ENCODE peak calls at places on chromosome 18, in six cellular contexts. Z is astrocyte of the spinal cord; N is adipocyte; B is WERI-Rb-1; L is CD4-positive, alpha-beta memory T cell; E is left ventricle myocardium inferior. J is an unnamed sample.

GRCh38 chr18:69265661-69266060 is 135.0 kb upstream of the DOK6 start:
- DNase-seq in Z (no peak), N (peak), B (no peak), L (no peak), E (no peak), J (no peak)

GRCh38 chr18:50967714-50968661 is at the start of gene ELAC1:
- DNase-seq in Z (peak), N (peak), B (peak), L (peak), E (peak), J (peak)

GRCh38 chr18:54004828-54005227 is 219.6 kb downstream of the MBD2 start:
- DNase-seq in Z (peak), N (no peak), B (peak), L (no peak), E (no peak), J (no peak)

GRCh38 chr18:62044490-62045000 is 142.3 kb downstream of the PIGN start:
- DNase-seq in Z (no peak), N (peak), B (no peak), L (no peak), E (no peak), J (no peak)

GRCh38 chr18:10892801-10893595 is 256.4 kb downstream of the PIEZO2 start:
- DNase-seq in Z (no peak), N (peak), B (no peak), L (no peak), E (no peak), J (no peak)

GRCh38 chr18:64165906-64166305 is 17.0 kb upstream of the LINC00305 start:
- DNase-seq in Z (peak), N (no peak), B (no peak), L (no peak), E (no peak), J (no peak)

GRCh38 chr18:77057043-77057442 is 75.5 kb downstream of the MBP start:
- DNase-seq in Z (no peak), N (no peak), B (no peak), L (no peak), E (peak), J (no peak)

GRCh38 chr18:47323158-47323557 is 71.7 kb upstream of the SKOR2 start:
- DNase-seq in Z (peak), N (no peak), B (no peak), L (no peak), E (no peak), J (no peak)

GRCh38 chr18:43578636-43579203 is 301.4 kb upstream of the SYT4 start:
- DNase-seq in Z (peak), N (peak), B (no peak), L (no peak), E (no peak), J (no peak)

GRCh38 chr18:42159146-42159545 is 204.1 kb downstream of the PIK3C3 start:
- DNase-seq in Z (no peak), N (no peak), B (no peak), L (no peak), E (no peak), J (no peak)

GRCh38 chr18:68848242-68848641 is 50.4 kb downstream of the CCDC102B start:
- DNase-seq in Z (no peak), N (peak), B (no peak), L (no peak), E (no peak), J (no peak)

GRCh38 chr18:78642561-78643398 is 336.8 kb upstream of the SALL3 start:
- DNase-seq in Z (no peak), N (no peak), B (no peak), L (no peak), E (no peak), J (no peak)

GRCh38 chr18:7711495-7711894 is 144.4 kb downstream of the PTPRM start:
- DNase-seq in Z (no peak), N (no peak), B (no peak), L (no peak), E (no peak), J (no peak)

GRCh38 chr18:36786686-36787085 is 42.1 kb downstream of the TPGS2 start:
- DNase-seq in Z (peak), N (peak), B (no peak), L (no peak), E (peak), J (no peak)

GRCh38 chr18:9968081-9968848 is 54.4 kb downstream of the VAPA start:
- DNase-seq in Z (no peak), N (no peak), B (no peak), L (no peak), E (no peak), J (no peak)

GRCh38 chr18:59916746-59917145 is 16.9 kb downstream of the PMAIP1 start:
- DNase-seq in Z (no peak), N (no peak), B (no peak), L (no peak), E (no peak), J (no peak)

GRCh38 chr18:79617521-79618500 is 61.8 kb upstream of the CTDP1 start:
- DNase-seq in Z (no peak), N (no peak), B (no peak), L (no peak), E (no peak), J (no peak)

GRCh38 chr18:2921778-2922177 is 75.0 kb downstream of the EMILIN2 start:
- DNase-seq in Z (no peak), N (no peak), B (no peak), L (no peak), E (no peak), J (no peak)

GRCh38 chr18:2089416-2089815 is 481.9 kb downstream of the METTL4 start:
- DNase-seq in Z (no peak), N (no peak), B (no peak), L (no peak), E (no peak), J (peak)

GRCh38 chr18:61965306-61965705 is 72.5 kb upstream of the RNF152 start:
- DNase-seq in Z (no peak), N (no peak), B (no peak), L (no peak), E (no peak), J (no peak)

GRCh38 chr18:55588876-55589595 is 1.0 kb upstream of the TCF4 start:
- DNase-seq in Z (peak), N (peak), B (no peak), L (no peak), E (no peak), J (no peak)
- H3K4me3 ChIP-seq in Z (peak), N (peak), B (peak), L (no peak), E (peak), J (peak)

DNA sequence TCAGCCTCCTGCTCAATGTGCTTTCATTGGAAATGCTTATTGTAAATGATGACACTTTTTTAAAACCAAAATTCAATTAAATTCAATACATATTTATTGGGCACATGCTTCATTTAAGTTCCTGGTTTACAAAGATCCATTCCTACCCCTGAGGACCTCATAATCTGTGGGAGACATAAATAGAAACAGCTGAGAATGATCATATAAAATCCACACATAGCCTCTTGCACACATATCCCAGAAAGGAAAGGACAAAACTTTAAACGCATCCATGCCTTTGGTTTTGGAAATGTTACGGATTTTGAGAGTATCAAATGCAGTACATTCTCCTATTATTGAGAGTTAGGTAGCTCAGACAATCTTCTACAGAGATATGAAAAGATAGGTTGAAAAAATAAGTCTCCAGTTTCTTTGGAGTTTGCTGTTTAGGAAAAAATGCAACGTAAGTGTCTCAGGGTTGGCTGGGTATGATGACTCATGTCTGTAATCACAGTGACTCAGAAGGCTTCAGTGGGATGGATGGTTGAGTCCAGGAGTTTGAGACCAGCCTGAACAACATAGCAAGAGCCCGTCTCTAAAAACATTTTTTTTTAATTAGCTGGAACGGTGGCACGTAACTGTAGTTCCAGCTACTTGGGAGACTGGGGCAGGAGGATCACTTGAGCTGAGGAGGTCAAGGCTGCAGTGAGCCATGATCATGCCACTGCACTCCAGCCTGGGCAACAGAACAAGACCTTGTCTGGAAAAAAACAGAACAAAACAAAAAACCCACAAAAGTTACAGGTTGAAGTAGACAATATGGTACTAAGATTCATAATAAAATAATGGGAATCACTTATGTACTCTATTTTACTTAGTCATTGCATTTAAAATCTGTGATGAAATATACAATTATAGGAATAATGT is 3.9 kb upstream of the PRELID3A start:
- DNase-seq in Z (peak), N (peak), B (no peak), L (no peak), E (no peak), J (no peak)
- H3K4me3 ChIP-seq in Z (no peak), N (peak), B (no peak), L (no peak), E (no peak), J (no peak)

GRCh38 chr18:33201509-33201926 is 239.0 kb downstream of the CCDC178 start:
- DNase-seq in Z (peak), N (peak), B (peak), L (no peak), E (no peak), J (peak)
- H3K4me3 ChIP-seq in Z (peak), N (peak), B (no peak), L (no peak), E (no peak), J (no peak)

GRCh38 chr18:74082476-74083070 is 65.1 kb downstream of the FBXO15 start:
- DNase-seq in Z (peak), N (peak), B (peak), L (peak), E (peak), J (peak)
- H3K4me3 ChIP-seq in Z (no peak), N (no peak), B (no peak), L (peak), E (no peak), J (peak)

GRCh38 chr18:5998166-5998881 is 103.0 kb upstream of the TMEM200C start:
- DNase-seq in Z (no peak), N (no peak), B (no peak), L (no peak), E (no peak), J (no peak)
- H3K4me3 ChIP-seq in Z (no peak), N (no peak), B (no peak), L (no peak), E (no peak), J (no peak)

GRCh38 chr18:23114171-23114881 is 21.0 kb upstream of the CABLES1 start:
- DNase-seq in Z (peak), N (no peak), B (no peak), L (no peak), E (no peak), J (no peak)
- H3K4me3 ChIP-seq in Z (no peak), N (peak), B (no peak), L (no peak), E (no peak), J (no peak)

DNA sequence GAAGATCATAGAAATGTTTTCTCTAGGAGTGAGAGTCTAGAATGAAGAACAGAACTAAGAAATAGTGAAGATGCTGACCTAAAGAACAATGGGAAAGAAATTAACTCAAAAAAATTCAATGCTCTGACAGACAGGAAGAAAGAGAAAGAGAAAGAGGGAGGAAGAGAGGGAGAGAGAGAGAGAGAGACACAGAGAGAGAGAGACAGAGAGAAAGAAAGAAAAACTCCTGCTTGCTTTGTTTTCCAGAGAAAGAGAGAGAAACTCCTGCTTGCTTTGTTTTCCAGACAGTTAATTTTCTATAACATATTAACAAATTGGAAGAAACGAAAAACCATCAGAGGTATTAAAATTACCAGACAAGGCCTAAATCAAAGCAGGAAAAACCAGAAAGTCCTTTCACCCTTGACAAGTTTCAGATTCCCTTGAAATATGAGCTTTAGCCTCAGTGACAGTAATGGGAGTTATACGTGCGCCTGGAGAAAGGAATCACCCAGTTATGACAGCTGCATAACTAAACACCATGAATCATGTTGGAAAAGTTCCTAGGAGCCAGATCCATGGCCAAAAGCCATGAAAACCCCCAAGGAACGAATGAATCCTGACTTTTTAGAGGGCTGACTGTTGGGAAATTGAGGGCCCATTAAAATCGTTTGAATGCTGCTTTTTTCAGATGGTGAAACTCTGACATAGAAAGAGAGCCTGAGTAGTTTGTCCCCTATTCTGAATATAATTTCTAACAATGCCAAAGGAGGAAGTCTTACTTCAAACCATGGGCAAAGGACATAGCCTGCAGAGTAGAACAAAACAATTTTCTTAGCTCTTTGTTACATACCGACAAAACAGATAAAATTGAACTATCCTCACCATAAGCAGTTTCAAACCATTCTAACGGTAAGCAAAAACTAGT is 228.6 kb upstream of the CHST9 start:
- DNase-seq in Z (peak), N (peak), B (no peak), L (no peak), E (no peak), J (no peak)
- H3K4me3 ChIP-seq in Z (no peak), N (peak), B (no peak), L (no peak), E (no peak), J (no peak)

DNA sequence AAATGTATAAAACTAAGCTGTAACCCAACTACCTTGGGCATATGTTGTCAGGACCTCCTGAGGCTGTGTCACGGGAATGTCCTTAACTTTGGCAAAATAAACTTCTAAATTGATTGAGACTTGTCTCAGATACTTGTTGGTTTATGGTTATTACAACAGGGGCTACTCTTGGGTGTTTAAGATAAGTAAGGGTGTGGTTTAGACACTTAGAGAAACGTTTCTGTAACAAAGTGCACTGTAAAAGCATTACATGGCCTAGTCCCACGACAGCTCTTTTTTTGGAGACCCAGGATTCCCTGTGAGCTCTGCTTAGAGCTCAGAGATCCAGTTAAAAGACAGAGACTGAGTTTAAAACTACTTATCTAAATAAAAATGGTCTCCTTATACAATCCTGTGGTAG is 32.3 kb upstream of the LIPG start:
- DNase-seq in Z (no peak), N (no peak), B (no peak), L (no peak), E (no peak), J (no peak)
- H3K4me3 ChIP-seq in Z (no peak), N (no peak), B (no peak), L (no peak), E (no peak), J (no peak)

GRCh38 chr18:48410095-48410920 is 1.1 kb upstream of the ZBTB7C start:
- DNase-seq in Z (peak), N (peak), B (peak), L (peak), E (peak), J (peak)
- H3K4me3 ChIP-seq in Z (peak), N (peak), B (peak), L (peak), E (peak), J (peak)

DNA sequence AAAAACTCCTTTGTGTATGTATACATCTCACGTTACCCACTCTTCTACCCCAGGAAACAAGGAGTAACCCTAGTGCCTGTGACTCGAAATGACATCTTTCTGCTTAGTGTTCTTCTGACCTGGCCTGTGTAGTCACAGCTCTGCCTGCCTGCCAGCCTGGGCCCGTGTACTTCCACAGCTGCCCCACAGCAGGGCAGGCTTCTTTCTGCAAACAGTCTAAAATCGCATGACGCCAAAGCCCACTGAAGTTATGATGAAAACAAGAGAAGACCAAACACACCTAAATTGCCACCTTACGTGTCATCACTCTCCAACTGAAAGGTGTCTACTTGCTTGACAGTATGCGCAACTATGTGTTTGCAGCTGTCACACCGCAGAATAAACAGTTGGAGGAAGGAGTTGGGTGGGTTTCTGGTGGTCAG is 1.5 kb downstream of the GAREM1 start:
- DNase-seq in Z (peak), N (peak), B (no peak), L (no peak), E (peak), J (peak)
- H3K4me3 ChIP-seq in Z (peak), N (peak), B (no peak), L (no peak), E (peak), J (no peak)